ENCODE peak calls at places on chromosomes 5 and 9, in eight cellular contexts. E is activated CD4-positive, alpha-beta memory T cell treated with anti-CD3 and anti-CD28 coated beads for 36 hours; R is T-helper 2 cell; Z is AG08395; A is SK-MEL-5; D is D341Med; Q is NCI-H1105 treated with DMSO at 0.1 percent for 48 hours; X is cardiac muscle cell. L is an unnamed sample.

GRCh38 chr5:132363431-132364112 is 5.9 kb upstream of the SLC22A5 start:
- DNase-seq in E (peak), R (no peak), Z (peak), A (no peak), D (no peak), Q (peak), X (no peak), L (no peak)

GRCh38 chr5:148826082-148826971 is at the start of gene ADRB2:
- DNase-seq in E (peak), R (peak), Z (peak), A (peak), D (peak), Q (peak), X (peak), L (peak)

GRCh38 chr9:113393281-113393680 is 7.8 kb downstream of the ALAD start:
- DNase-seq in E (no peak), R (no peak), Z (no peak), A (no peak), D (no peak), Q (no peak), X (no peak), L (no peak)

GRCh38 chr5:128084228-128085167 is 932 bp downstream of the SLC12A2 start:
- DNase-seq in E (peak), R (peak), Z (peak), A (peak), D (peak), Q (peak), X (peak), L (peak)

GRCh38 chr5:136311999-136312398 is 53.3 kb downstream of the TRPC7 start:
- DNase-seq in E (no peak), R (no peak), Z (no peak), A (peak), D (no peak), Q (no peak), X (no peak), L (no peak)

GRCh38 chr5:168712280-168712924 is 133.2 kb upstream of the PANK3 start:
- DNase-seq in E (no peak), R (no peak), Z (peak), A (peak), D (no peak), Q (no peak), X (no peak), L (no peak)

GRCh38 chr9:33703430-33704096 is 91.8 kb upstream of the PRSS3 start:
- DNase-seq in E (no peak), R (no peak), Z (no peak), A (no peak), D (no peak), Q (no peak), X (no peak), L (no peak)

GRCh38 chr9:20884985-20885593 is 146.4 kb downstream of the HACD4 start:
- DNase-seq in E (peak), R (no peak), Z (peak), A (peak), D (peak), Q (peak), X (peak), L (peak)

GRCh38 chr9:95511232-95511951 is 5.4 kb downstream of the PTCH1 start:
- DNase-seq in E (peak), R (no peak), Z (peak), A (peak), D (peak), Q (peak), X (peak), L (no peak)

GRCh38 chr5:172710695-172711094 is 60.3 kb downstream of the DUSP1 start:
- DNase-seq in E (no peak), R (no peak), Z (no peak), A (no peak), D (no peak), Q (no peak), X (no peak), L (no peak)

GRCh38 chr5:53479045-53479655 is 1.3 kb upstream of the FST start:
- DNase-seq in E (no peak), R (no peak), Z (no peak), A (no peak), D (no peak), Q (peak), X (no peak), L (no peak)

GRCh38 chr9:70551391-70551790 is 136.9 kb upstream of the KLF9 start:
- DNase-seq in E (no peak), R (no peak), Z (peak), A (no peak), D (no peak), Q (no peak), X (no peak), L (no peak)

GRCh38 chr9:86494644-86495081 is 140.5 kb upstream of the TUT7 start:
- DNase-seq in E (no peak), R (no peak), Z (peak), A (peak), D (no peak), Q (no peak), X (no peak), L (no peak)

GRCh38 chr5:43396762-43397304 is 15.4 kb downstream of the CCL28 start:
- DNase-seq in E (peak), R (peak), Z (peak), A (peak), D (no peak), Q (no peak), X (no peak), L (peak)

GRCh38 chr5:150989695-150990094 is 30.7 kb upstream of the GPX3 start:
- DNase-seq in E (peak), R (no peak), Z (no peak), A (peak), D (no peak), Q (no peak), X (peak), L (no peak)

GRCh38 chr9:129340427-129341196 is 162.6 kb upstream of the IER5L start:
- DNase-seq in E (no peak), R (no peak), Z (no peak), A (no peak), D (no peak), Q (no peak), X (no peak), L (no peak)

GRCh38 chr5:106331415-106331814 is 1339.3 kb downstream of the EFNA5 start:
- DNase-seq in E (no peak), R (no peak), Z (peak), A (no peak), D (no peak), Q (no peak), X (no peak), L (no peak)

GRCh38 chr9:1208185-1208584 is 158.0 kb downstream of the DMRT2 start:
- DNase-seq in E (no peak), R (no peak), Z (peak), A (no peak), D (no peak), Q (no peak), X (no peak), L (no peak)

GRCh38 chr5:33994845-33995244 is 10.4 kb upstream of the SLC45A2 start:
- DNase-seq in E (peak), R (no peak), Z (peak), A (no peak), D (no peak), Q (no peak), X (no peak), L (no peak)

GRCh38 chr5:174844971-174845370 is 120.6 kb downstream of the MSX2 start:
- DNase-seq in E (no peak), R (no peak), Z (no peak), A (no peak), D (no peak), Q (no peak), X (no peak), L (no peak)

GRCh38 chr5:101084353-101084752 is 181.3 kb upstream of the ST8SIA4 start:
- DNase-seq in E (no peak), R (no peak), Z (no peak), A (no peak), D (no peak), Q (no peak), X (no peak), L (no peak)

GRCh38 chr9:94922098-94922607 is 195.7 kb downstream of the AOPEP start:
- DNase-seq in E (no peak), R (no peak), Z (peak), A (peak), D (no peak), Q (peak), X (no peak), L (no peak)

GRCh38 chr9:78539904-78540303 is 243.0 kb downstream of the PSAT1 start:
- DNase-seq in E (no peak), R (no peak), Z (peak), A (no peak), D (no peak), Q (no peak), X (no peak), L (no peak)

GRCh38 chr5:85545129-85545528 is 1072.6 kb upstream of the COX7C start:
- DNase-seq in E (no peak), R (no peak), Z (no peak), A (no peak), D (no peak), Q (no peak), X (no peak), L (no peak)

GRCh38 chr9:118529210-118529609 is 825.0 kb downstream of the TLR4 start:
- DNase-seq in E (no peak), R (no peak), Z (peak), A (no peak), D (no peak), Q (no peak), X (no peak), L (no peak)

GRCh38 chr9:23611874-23612273 is 214.2 kb downstream of the ELAVL2 start:
- DNase-seq in E (no peak), R (no peak), Z (no peak), A (no peak), D (no peak), Q (no peak), X (no peak), L (no peak)

GRCh38 chr5:167573274-167574127 is 717.9 kb upstream of the WWC1 start:
- DNase-seq in E (no peak), R (no peak), Z (peak), A (no peak), D (peak), Q (peak), X (peak), L (no peak)

GRCh38 chr5:137304227-137304874 is 194.8 kb downstream of the SPOCK1 start:
- DNase-seq in E (no peak), R (no peak), Z (no peak), A (no peak), D (no peak), Q (peak), X (no peak), L (no peak)

GRCh38 chr9:117247271-117247670 is 167.6 kb downstream of the ASTN2 start:
- DNase-seq in E (no peak), R (no peak), Z (no peak), A (peak), D (peak), Q (peak), X (peak), L (no peak)

GRCh38 chr5:179755022-179755421 is 22.4 kb downstream of the MAML1 start:
- DNase-seq in E (no peak), R (no peak), Z (no peak), A (no peak), D (no peak), Q (no peak), X (peak), L (no peak)